ENCODE peak calls at places on chromosome 17, in eight cellular contexts. D is DND-41, N is hepatocyte, S is psoas muscle, W is tibial nerve, J is thoracic aorta, R is right lobe of liver, G is Panc1. U is an unnamed sample. For H3K27me3, the result is how much of the 10 kb centered on the place peaks cover.

GRCh38 chr17:47860396-47860795 is 9.4 kb upstream of the SP6 start:
- DNase-seq in D (no peak), N (no peak), S (no peak), W (no peak), J (no peak), R (no peak), G (no peak), U (no peak)

GRCh38 chr17:6108987-6109386 is 38.8 kb downstream of the WSCD1 start:
- DNase-seq in D (no peak), N (no peak), S (no peak), W (no peak), J (no peak), R (no peak), G (no peak), U (no peak)

GRCh38 chr17:72567774-72568173 is 447.0 kb downstream of the SOX9 start:
- DNase-seq in D (no peak), N (no peak), S (no peak), W (no peak), J (no peak), R (no peak), G (no peak), U (no peak)

GRCh38 chr17:75611746-75612437 is 21.3 kb upstream of the SMIM5 start:
- DNase-seq in D (no peak), N (no peak), S (no peak), W (no peak), J (no peak), R (no peak), G (no peak), U (no peak)

GRCh38 chr17:28807925-28808641 is 34.5 kb downstream of the FAM222B start:
- DNase-seq in D (no peak), N (peak), S (no peak), W (no peak), J (no peak), R (no peak), G (peak), U (peak)

GRCh38 chr17:40348562-40349476 is 15.7 kb downstream of the GJD3 start:
- DNase-seq in D (no peak), N (no peak), S (peak), W (no peak), J (no peak), R (peak), G (no peak), U (no peak)

GRCh38 chr17:17406225-17406624 is 70.6 kb upstream of the MED9 start:
- DNase-seq in D (no peak), N (peak), S (peak), W (peak), J (no peak), R (peak), G (no peak), U (no peak)

GRCh38 chr17:67759355-67760171 is 41.8 kb downstream of the NOL11 start:
- DNase-seq in D (no peak), N (no peak), S (peak), W (no peak), J (no peak), R (no peak), G (no peak), U (peak)

GRCh38 chr17:31530391-31530990 is 139.0 kb downstream of the RAB11FIP4 start:
- DNase-seq in D (no peak), N (no peak), S (no peak), W (no peak), J (no peak), R (no peak), G (no peak), U (no peak)

GRCh38 chr17:74437702-74438101 is 5.8 kb downstream of the GPRC5C start:
- DNase-seq in D (peak), N (no peak), S (no peak), W (no peak), J (no peak), R (no peak), G (no peak), U (no peak)

GRCh38 chr17:28935744-28936460 is 15.4 kb downstream of the PHF12 start:
- DNase-seq in D (no peak), N (no peak), S (no peak), W (no peak), J (no peak), R (no peak), G (no peak), U (no peak)

GRCh38 chr17:40726919-40727318 is 23.4 kb upstream of the KRT24 start:
- DNase-seq in D (no peak), N (no peak), S (no peak), W (no peak), J (no peak), R (no peak), G (no peak), U (no peak)

GRCh38 chr17:29341726-29342125 is 47.8 kb upstream of the NUFIP2 start:
- DNase-seq in D (no peak), N (no peak), S (no peak), W (no peak), J (no peak), R (no peak), G (no peak), U (peak)

GRCh38 chr17:64063088-64063487 is 42.7 kb upstream of the ICAM2 start:
- DNase-seq in D (no peak), N (no peak), S (no peak), W (no peak), J (no peak), R (no peak), G (no peak), U (no peak)

GRCh38 chr17:19717411-19717908 is 1.1 kb upstream of the SLC47A2 start:
- DNase-seq in D (no peak), N (no peak), S (no peak), W (no peak), J (no peak), R (no peak), G (no peak), U (no peak)

GRCh38 chr17:33292981-33293867 is at the start of gene ASIC2:
- DNase-seq in D (no peak), N (peak), S (no peak), W (no peak), J (no peak), R (no peak), G (no peak), U (no peak)

GRCh38 chr17:65340401-65340800 is 203.2 kb downstream of the RGS9 start:
- DNase-seq in D (no peak), N (no peak), S (no peak), W (no peak), J (no peak), R (no peak), G (no peak), U (no peak)

GRCh38 chr17:68461589-68461988 is 4.3 kb upstream of the WIPI1 start:
- DNase-seq in D (peak), N (no peak), S (no peak), W (no peak), J (no peak), R (no peak), G (no peak), U (no peak)

GRCh38 chr17:55320594-55321506 is 56.1 kb downstream of the HLF start:
- DNase-seq in D (no peak), N (no peak), S (peak), W (no peak), J (peak), R (no peak), G (no peak), U (no peak)

GRCh38 chr17:7023576-7024401 is 939 bp downstream of the BCL6B start:
- DNase-seq in D (peak), N (peak), S (peak), W (peak), J (no peak), R (peak), G (no peak), U (no peak)

GRCh38 chr17:77499699-77500435 is 359.1 kb downstream of the SEC14L1 start:
- DNase-seq in D (no peak), N (peak), S (peak), W (no peak), J (no peak), R (no peak), G (no peak), U (no peak)

GRCh38 chr17:71334041-71334781 is 786.6 kb upstream of the SOX9 start:
- DNase-seq in D (no peak), N (no peak), S (no peak), W (no peak), J (no peak), R (no peak), G (no peak), U (no peak)

GRCh38 chr17:66229783-66230538 is 746 bp upstream of the APOH start:
- DNase-seq in D (no peak), N (no peak), S (no peak), W (no peak), J (no peak), R (no peak), G (no peak), U (no peak)

GRCh38 chr17:21285164-21286065 is 904 bp downstream of the MAP2K3 start:
- DNase-seq in D (no peak), N (peak), S (no peak), W (no peak), J (no peak), R (peak), G (no peak), U (no peak)

GRCh38 chr17:14337596-14338079 is 36.8 kb downstream of the HS3ST3B1 start:
- DNase-seq in D (no peak), N (no peak), S (no peak), W (no peak), J (no peak), R (no peak), G (no peak), U (no peak)

GRCh38 chr17:14123579-14124278 is 54.4 kb downstream of the COX10 start:
- DNase-seq in D (no peak), N (no peak), S (no peak), W (no peak), J (no peak), R (no peak), G (no peak), U (no peak)

GRCh38 chr17:7340179-7340578 is 3.9 kb downstream of the ACAP1 start:
- DNase-seq in D (no peak), N (no peak), S (no peak), W (no peak), J (no peak), R (no peak), G (no peak), U (no peak)

DNA sequence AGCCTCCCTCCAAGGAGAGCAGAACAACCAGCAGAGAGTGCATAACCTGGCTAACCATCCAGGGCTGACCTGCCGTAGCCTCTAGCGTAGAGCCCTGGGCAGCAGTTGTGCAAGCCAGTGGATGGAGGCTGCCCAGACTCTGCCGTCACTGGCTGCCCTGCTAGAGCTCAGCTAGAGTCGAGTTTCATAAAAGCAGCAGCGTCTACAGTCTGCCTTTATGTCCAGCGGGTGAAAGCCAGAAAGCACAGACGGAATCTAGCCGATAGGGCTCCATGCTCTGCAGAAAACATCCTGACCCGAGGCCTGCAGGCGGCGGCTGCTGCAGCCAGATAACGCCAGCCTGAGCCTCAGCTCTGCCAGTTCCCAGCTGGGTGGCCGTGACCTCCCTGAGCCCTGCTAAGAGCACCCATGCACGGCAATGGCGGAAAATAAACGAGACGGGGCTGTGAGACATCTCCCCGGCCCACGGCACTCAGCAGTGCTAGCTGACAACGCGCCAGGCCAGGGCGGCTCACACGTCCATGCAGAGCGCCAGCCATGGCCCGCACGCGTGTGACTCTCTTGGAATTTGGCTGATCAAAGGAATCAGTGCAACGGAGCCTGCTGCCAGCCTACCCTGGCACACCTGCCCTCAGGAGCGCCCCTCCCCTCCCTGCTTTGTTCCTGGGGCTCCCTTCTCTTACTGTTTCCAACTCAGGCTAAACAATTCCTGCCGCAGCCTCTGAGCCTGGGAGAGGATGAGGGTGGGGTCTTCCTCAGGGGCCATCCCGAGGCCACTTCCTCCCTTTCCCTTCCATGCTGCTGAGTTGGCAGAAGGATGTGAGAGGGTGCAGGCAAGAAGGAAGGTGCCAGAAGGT is 231.4 kb downstream of the ENGASE start:
- DNase-seq in D (no peak), N (no peak), S (peak), W (no peak), J (peak), R (no peak), G (no peak), U (no peak)
- TF ChIP-seq CTCF in D (no peak), N (no peak), S (peak), W (no peak), J (peak), R (no peak), G (no peak), U (no peak)

DNA sequence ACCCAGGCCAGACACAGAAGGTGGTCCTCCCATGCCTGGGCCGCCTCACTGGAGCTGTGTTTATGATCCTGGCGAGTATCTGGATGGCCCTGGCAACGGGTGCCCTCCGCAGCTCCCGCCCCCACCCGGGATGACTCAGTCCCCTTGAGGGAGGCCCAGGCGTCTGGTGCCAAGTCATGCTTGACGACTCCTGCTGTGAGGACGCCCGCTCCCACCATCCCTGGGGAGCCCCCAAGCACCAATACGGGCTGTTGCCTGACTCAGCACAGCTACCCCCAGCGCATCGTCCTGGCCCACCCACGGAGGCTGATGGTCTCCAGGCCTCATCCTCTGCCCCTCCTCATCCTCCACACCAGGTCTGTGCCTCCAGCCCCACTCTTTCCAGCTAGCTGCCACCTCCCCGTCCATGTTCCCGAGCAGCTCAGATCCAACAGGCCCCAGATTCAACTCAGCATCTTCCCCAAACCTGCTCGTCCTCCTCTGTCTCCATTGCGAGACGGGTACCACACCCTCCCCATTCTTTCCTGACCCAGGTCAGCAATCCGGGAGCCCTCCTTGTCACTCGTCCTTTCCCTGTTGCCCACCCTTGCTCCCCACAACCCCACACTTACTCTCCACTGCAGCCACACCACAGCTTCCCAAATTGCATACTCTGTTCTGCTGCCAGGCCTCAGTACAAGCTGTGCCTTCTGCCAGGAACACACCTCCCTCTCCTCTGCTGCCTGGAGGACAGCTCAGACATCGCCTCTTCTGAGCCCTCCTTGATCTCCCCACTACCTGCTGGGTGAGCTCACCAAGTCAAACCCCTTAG is 2.6 kb downstream of the CAMKK1 start:
- DNase-seq in D (no peak), N (peak), S (peak), W (peak), J (peak), R (no peak), G (no peak), U (peak)
- H3K4me3 ChIP-seq in D (no peak), N (no peak), S (no peak), W (no peak), J (peak), R (no peak), G (no peak), U (no peak)

DNA sequence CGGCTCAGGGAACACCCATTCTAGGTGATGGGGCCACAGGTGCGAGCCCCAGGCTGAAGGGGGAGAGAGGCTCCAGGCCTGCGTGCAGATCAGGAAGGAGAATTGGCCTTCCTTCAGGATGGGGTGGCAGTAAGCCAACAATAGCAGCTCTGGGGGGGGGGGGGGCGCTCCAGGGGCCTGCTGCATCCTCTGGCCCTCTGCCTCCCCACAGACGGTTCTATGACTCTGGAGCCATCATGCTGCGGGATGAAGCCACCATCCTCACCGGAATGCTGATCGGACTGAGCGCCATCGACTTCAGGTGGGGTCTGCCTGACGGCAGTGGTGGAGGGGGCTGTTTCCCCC is 6.1 kb downstream of the RUNDC3A start:
- DNase-seq in D (no peak), N (no peak), S (no peak), W (no peak), J (no peak), R (no peak), G (no peak), U (no peak)
- H3K27me3 ChIP-seq in D (under half), N (under half), S (half or more), W (half or more), J (under half), R (under half), G (under half), U (under half)

GRCh38 chr17:50902768-50903353 is 36.7 kb upstream of the TOB1 start:
- DNase-seq in D (no peak), N (no peak), S (no peak), W (no peak), J (no peak), R (no peak), G (no peak), U (no peak)

GRCh38 chr17:50899005-50899460 is 32.9 kb upstream of the TOB1 start:
- DNase-seq in D (no peak), N (no peak), S (no peak), W (no peak), J (no peak), R (peak), G (no peak), U (no peak)

GRCh38 chr17:50899559-50900319 is 33.6 kb upstream of the TOB1 start:
- DNase-seq in D (no peak), N (no peak), S (no peak), W (no peak), J (no peak), R (no peak), G (no peak), U (no peak)

GRCh38 chr17:50900383-50900892 is 34.3 kb upstream of the TOB1 start:
- DNase-seq in D (no peak), N (no peak), S (no peak), W (no peak), J (no peak), R (no peak), G (no peak), U (no peak)

DNA sequence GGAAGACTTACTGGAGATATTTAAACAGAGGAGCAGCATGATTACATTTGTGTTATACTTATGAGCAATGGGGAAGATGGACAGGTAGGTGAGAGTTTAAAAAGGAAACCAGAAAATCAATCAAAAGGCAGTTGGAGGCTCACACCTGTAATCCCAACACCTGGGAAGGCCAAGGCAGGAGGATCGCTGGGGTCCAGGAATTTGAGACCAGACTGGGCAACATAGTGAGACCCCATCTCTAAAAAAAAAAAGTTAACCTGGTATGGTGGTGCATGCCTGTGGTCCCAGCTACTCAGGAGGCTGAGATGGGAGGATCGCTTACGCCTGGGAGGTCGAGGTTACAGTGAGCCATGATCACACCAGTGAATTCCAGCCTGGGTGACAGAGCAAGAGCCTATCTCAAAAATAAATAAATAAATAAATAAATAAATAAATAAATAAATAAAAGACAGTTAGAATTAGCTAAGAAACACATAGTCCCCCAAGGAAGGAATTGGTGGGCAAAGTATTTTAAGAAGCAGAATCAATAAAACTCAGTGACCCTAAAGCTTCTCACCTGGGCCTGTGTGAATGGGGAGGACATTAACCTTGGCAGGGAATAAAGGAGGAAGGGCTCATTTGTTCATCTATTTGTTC is 32.3 kb upstream of the TOB1 start:
- DNase-seq in D (no peak), N (no peak), S (no peak), W (no peak), J (no peak), R (no peak), G (no peak), U (no peak)
- TF ChIP-seq CTCF in D (no peak), N (no peak), S (no peak), W (no peak), J (no peak), R (no peak), G (no peak), U (no peak)

GRCh38 chr17:62702746-62703268 is 75.3 kb downstream of the MRC2 start:
- DNase-seq in D (no peak), N (no peak), S (no peak), W (no peak), J (no peak), R (no peak), G (no peak), U (no peak)

GRCh38 chr17:62704381-62704971 is 77.0 kb downstream of the MRC2 start:
- DNase-seq in D (no peak), N (peak), S (peak), W (no peak), J (no peak), R (no peak), G (no peak), U (no peak)

GRCh38 chr17:62701706-62702085 is 74.2 kb downstream of the MRC2 start:
- DNase-seq in D (no peak), N (no peak), S (peak), W (no peak), J (no peak), R (no peak), G (no peak), U (no peak)

GRCh38 chr17:62703776-62704380 is 76.4 kb downstream of the MRC2 start:
- DNase-seq in D (peak), N (peak), S (peak), W (peak), J (no peak), R (peak), G (no peak), U (no peak)

DNA sequence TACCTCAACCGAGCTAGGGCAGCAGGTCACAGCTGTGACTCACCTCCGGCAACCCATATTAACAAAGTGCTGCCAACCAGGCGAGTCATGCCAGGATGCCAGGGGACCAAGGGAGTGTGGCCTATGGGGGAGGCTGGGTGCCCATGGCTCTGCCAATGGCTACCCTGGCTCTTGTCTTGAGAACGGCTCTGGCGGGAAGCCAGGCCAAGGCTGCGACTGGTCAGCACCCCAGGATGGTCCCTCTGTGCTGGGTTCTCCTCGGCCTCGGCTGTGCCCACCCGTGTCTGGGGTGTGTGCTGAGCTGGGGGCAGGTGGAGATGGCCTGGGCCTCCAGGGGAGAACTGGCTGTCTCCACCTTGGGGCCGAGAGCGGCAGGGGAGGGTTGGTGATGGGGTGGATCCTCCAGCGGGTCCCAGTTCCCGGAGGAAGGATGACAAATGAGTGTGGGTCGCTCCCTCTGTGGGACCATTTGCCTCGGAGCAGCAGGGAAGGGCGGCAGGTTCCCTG is 75.9 kb downstream of the MRC2 start:
- DNase-seq in D (no peak), N (no peak), S (peak), W (no peak), J (no peak), R (peak), G (no peak), U (no peak)
- H3K4me3 ChIP-seq in D (peak), N (no peak), S (peak), W (no peak), J (peak), R (peak), G (peak), U (peak)